ENCODE peak calls at places on chromosomes 1 and 21, in seven cellular contexts. C is left ventricle myocardium inferior; X is GOT3; M is activated T-cell treated with anti-CD3 and anti-CD28 coated beads, Interleukin-2, amount 50 U/mL, for 48 hours; W is CD8-positive, alpha-beta T cell; A is foreskin keratinocyte; N is WTC11. V is an unnamed sample.

GRCh38 chr1:76944942-76945341 is 77.7 kb downstream of the ST6GALNAC5 start:
- DNase-seq in C (no peak), X (no peak), M (no peak), W (no peak), A (no peak), N (no peak), V (no peak)

GRCh38 chr1:95233321-95233736 is 681 bp upstream of the RWDD3 start:
- DNase-seq in C (peak), X (no peak), M (no peak), W (no peak), A (no peak), N (no peak), V (no peak)

GRCh38 chr1:172335377-172335776 is 85.1 kb upstream of the C1orf105 start:
- DNase-seq in C (no peak), X (no peak), M (no peak), W (no peak), A (no peak), N (no peak), V (no peak)

GRCh38 chr1:19074361-19074901 is 118.0 kb upstream of the IFFO2 start:
- DNase-seq in C (no peak), X (no peak), M (peak), W (peak), A (no peak), N (no peak), V (no peak)

GRCh38 chr1:64663654-64664053 is 81.2 kb upstream of the RAVER2 start:
- DNase-seq in C (no peak), X (no peak), M (peak), W (no peak), A (no peak), N (peak), V (no peak)

GRCh38 chr1:247370786-247371732 is 39.4 kb upstream of the ZNF496 start:
- DNase-seq in C (no peak), X (no peak), M (no peak), W (no peak), A (no peak), N (no peak), V (no peak)

GRCh38 chr21:34881894-34882371 is 167.2 kb downstream of the RUNX1 start:
- DNase-seq in C (no peak), X (no peak), M (no peak), W (no peak), A (peak), N (no peak), V (no peak)

GRCh38 chr1:212158912-212159796 is 123.6 kb downstream of the DTL start:
- DNase-seq in C (no peak), X (no peak), M (no peak), W (peak), A (no peak), N (no peak), V (no peak)

GRCh38 chr1:117030271-117030877 is 28.8 kb downstream of the CD101 start:
- DNase-seq in C (no peak), X (no peak), M (no peak), W (no peak), A (no peak), N (no peak), V (no peak)

GRCh38 chr1:167219646-167220536 is 795 bp upstream of the POU2F1 start:
- DNase-seq in C (peak), X (peak), M (peak), W (peak), A (peak), N (peak), V (peak)

GRCh38 chr21:41832230-41833137 is 46.7 kb downstream of the PRDM15 start:
- DNase-seq in C (no peak), X (no peak), M (no peak), W (no peak), A (no peak), N (no peak), V (no peak)

GRCh38 chr1:41813755-41814694 is 104.7 kb downstream of the HIVEP3 start:
- DNase-seq in C (peak), X (no peak), M (no peak), W (no peak), A (no peak), N (no peak), V (no peak)

GRCh38 chr1:165075725-165076370 is 280.7 kb downstream of the LMX1A start:
- DNase-seq in C (no peak), X (no peak), M (no peak), W (no peak), A (no peak), N (peak), V (peak)

GRCh38 chr1:11157867-11158266 is 31.3 kb upstream of the ANGPTL7 start:
- DNase-seq in C (peak), X (no peak), M (no peak), W (no peak), A (no peak), N (no peak), V (no peak)

GRCh38 chr1:233912909-233913308 is 8.4 kb downstream of the SLC35F3 start:
- DNase-seq in C (no peak), X (no peak), M (no peak), W (no peak), A (no peak), N (no peak), V (no peak)

GRCh38 chr1:156993426-156994147 is 52.0 kb downstream of the ARHGEF11 start:
- DNase-seq in C (no peak), X (no peak), M (no peak), W (no peak), A (no peak), N (no peak), V (no peak)

GRCh38 chr1:207903767-207904166 is 7.2 kb downstream of the CD34 start:
- DNase-seq in C (no peak), X (no peak), M (no peak), W (no peak), A (peak), N (no peak), V (no peak)

GRCh38 chr1:245205396-245205795 is 50.6 kb downstream of the KIF26B start:
- DNase-seq in C (no peak), X (no peak), M (no peak), W (no peak), A (no peak), N (no peak), V (no peak)

GRCh38 chr1:23470282-23471070 is 13.5 kb downstream of the ASAP3 start:
- DNase-seq in C (peak), X (peak), M (no peak), W (no peak), A (no peak), N (no peak), V (no peak)

GRCh38 chr1:174191255-174191906 is 32.1 kb downstream of the RABGAP1L start:
- DNase-seq in C (no peak), X (no peak), M (no peak), W (no peak), A (peak), N (no peak), V (no peak)

GRCh38 chr1:178192686-178193085 is 98.8 kb downstream of the RASAL2 start:
- DNase-seq in C (no peak), X (no peak), M (no peak), W (no peak), A (peak), N (no peak), V (peak)

GRCh38 chr1:24505816-24506215 is 3.2 kb downstream of the RCAN3 start:
- DNase-seq in C (no peak), X (no peak), M (no peak), W (no peak), A (no peak), N (no peak), V (no peak)

GRCh38 chr1:224454337-224455055 is 19.9 kb upstream of the WDR26 start:
- DNase-seq in C (no peak), X (no peak), M (no peak), W (no peak), A (peak), N (no peak), V (no peak)

GRCh38 chr1:234780531-234781162 is 170.7 kb upstream of the IRF2BP2 start:
- DNase-seq in C (no peak), X (no peak), M (peak), W (no peak), A (no peak), N (peak), V (no peak)

GRCh38 chr1:18079941-18080340 is 27.7 kb upstream of the IGSF21 start:
- DNase-seq in C (no peak), X (no peak), M (no peak), W (no peak), A (no peak), N (no peak), V (no peak)

GRCh38 chr1:90725961-90726715 is 9.0 kb upstream of the BARHL2 start:
- DNase-seq in C (no peak), X (no peak), M (no peak), W (no peak), A (peak), N (no peak), V (no peak)

GRCh38 chr1:2412773-2413494 is 570 bp upstream of the PEX10 start:
- DNase-seq in C (no peak), X (no peak), M (no peak), W (no peak), A (peak), N (peak), V (peak)

GRCh38 chr1:168092566-168093355 is 44.0 kb downstream of the GPR161 start:
- DNase-seq in C (no peak), X (no peak), M (no peak), W (no peak), A (no peak), N (no peak), V (no peak)

GRCh38 chr1:165364432-165365133 is 8.1 kb upstream of the LMX1A start:
- DNase-seq in C (peak), X (peak), M (no peak), W (no peak), A (peak), N (no peak), V (no peak)

GRCh38 chr1:11952455-11953109 is 18.1 kb downstream of the PLOD1 start:
- DNase-seq in C (no peak), X (no peak), M (no peak), W (no peak), A (no peak), N (no peak), V (no peak)

GRCh38 chr1:172638885-172639831 is 19.7 kb upstream of the FASLG start:
- DNase-seq in C (no peak), X (peak), M (peak), W (peak), A (peak), N (no peak), V (peak)

GRCh38 chr1:183633676-183634343 is 1.8 kb downstream of the ARPC5 start:
- DNase-seq in C (no peak), X (no peak), M (no peak), W (peak), A (peak), N (no peak), V (peak)

V was measured in Kasumi-1.